ENCODE peak calls at places on chromosome 17, in six cellular contexts. T is psoas muscle; Y is SK-N-MC; O is body of pancreas; B is CD4-positive, alpha-beta memory T cell; P is left ventricle myocardium inferior. E is an unnamed sample.

GRCh38 chr17:61009619-61010018 is 332.0 kb downstream of the BCAS3 start:
- DNase-seq in T (no peak), Y (no peak), O (no peak), B (no peak), P (no peak), E (no peak)

GRCh38 chr17:2485970-2486369 is 25.7 kb downstream of the METTL16 start:
- DNase-seq in T (no peak), Y (no peak), O (no peak), B (no peak), P (no peak), E (no peak)

GRCh38 chr17:78276499-78276898 is 45.1 kb downstream of the TMEM235 start:
- DNase-seq in T (no peak), Y (no peak), O (no peak), B (no peak), P (no peak), E (peak; percentile 34)

GRCh38 chr17:65742433-65743312 is 181.2 kb upstream of the AXIN2 start:
- DNase-seq in T (no peak), Y (no peak), O (no peak), B (no peak), P (no peak), E (no peak)

GRCh38 chr17:41421116-41421515 is 3.3 kb downstream of the KRT37 start:
- DNase-seq in T (no peak), Y (no peak), O (no peak), B (no peak), P (no peak), E (no peak)

GRCh38 chr17:50072130-50072529 is 16.2 kb downstream of the ITGA3 start:
- DNase-seq in T (no peak), Y (no peak), O (no peak), B (no peak), P (no peak), E (no peak)

GRCh38 chr17:49387374-49388289 is 25.6 kb upstream of the ZNF652 start:
- DNase-seq in T (no peak), Y (no peak), O (no peak), B (no peak), P (no peak), E (no peak)

GRCh38 chr17:18040287-18040858 is 1.2 kb downstream of the GID4 start:
- DNase-seq in T (no peak), Y (no peak), O (no peak), B (no peak), P (no peak), E (no peak)

GRCh38 chr17:75266315-75267145 is 4.5 kb downstream of the MIF4GD start:
- DNase-seq in T (peak; percentile 38), Y (no peak), O (no peak), B (no peak), P (no peak), E (no peak)

GRCh38 chr17:51402881-51403280 is 142.5 kb downstream of the UTP18 start:
- DNase-seq in T (no peak), Y (no peak), O (no peak), B (no peak), P (no peak), E (no peak)

GRCh38 chr17:34892864-34893263 is 68.4 kb downstream of the CCT6B start:
- DNase-seq in T (no peak), Y (no peak), O (no peak), B (peak; percentile 18), P (no peak), E (no peak)

DNA sequence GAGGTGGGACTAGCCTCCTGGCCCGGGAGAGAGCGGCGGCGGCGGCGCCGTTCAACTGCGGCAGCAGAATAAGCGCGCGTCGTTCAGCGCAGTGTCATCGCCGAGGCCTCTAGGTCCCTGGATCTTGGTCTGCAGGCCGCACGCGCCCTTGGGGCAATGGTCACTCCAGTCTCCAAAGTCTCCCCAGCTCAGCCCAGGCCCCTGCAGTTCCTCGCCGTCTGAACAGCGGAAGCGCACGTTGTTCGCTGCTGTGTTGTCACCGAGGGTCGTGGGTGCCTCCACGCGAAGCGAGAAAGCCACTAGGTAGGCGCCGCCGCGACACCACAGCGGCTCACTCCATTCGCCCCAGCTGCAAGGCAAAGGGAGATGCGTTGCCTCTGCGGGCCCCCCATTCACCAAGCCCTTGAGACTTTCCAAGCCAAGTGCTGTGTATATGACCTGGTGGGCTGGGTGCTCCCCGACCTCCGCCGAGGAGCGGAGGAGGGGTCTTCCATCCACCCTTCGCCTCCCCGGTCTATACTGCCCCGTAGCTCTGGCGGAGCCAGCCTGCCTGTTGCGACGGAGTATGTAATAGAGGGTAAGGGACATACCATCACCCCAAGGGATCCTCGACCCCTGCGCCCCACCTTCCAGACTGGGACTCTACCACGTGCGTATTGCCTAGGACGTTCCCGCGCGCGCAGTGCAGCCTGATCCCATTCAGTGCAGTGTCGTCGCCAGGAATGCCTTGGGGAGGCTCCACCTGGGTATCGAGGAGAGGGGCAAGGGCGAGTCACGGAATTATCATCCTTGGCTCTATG is 653 bp downstream of the VMO1 start:
- DNase-seq in T (peak; percentile 51), Y (no peak), O (no peak), B (no peak), P (no peak), E (no peak)
- H3K27ac ChIP-seq in T (no peak overlapping the region), Y (no peak overlapping the region), O (no peak overlapping the region), B (no peak overlapping the region), P (no peak overlapping the region), E (no peak overlapping the region)

GRCh38 chr17:28773736-28774135 is 29.9 kb downstream of the TRAF4 start:
- DNase-seq in T (no peak), Y (no peak), O (no peak), B (no peak), P (no peak), E (no peak)
- H3K27ac ChIP-seq in T (no peak overlapping the region), Y (no peak overlapping the region), O (no peak overlapping the region), B (no peak overlapping the region), P (no peak overlapping the region), E (no peak overlapping the region)

GRCh38 chr17:27980035-27980434 is 62.4 kb upstream of the NLK start:
- DNase-seq in T (no peak), Y (no peak), O (no peak), B (no peak), P (no peak), E (no peak)

GRCh38 chr17:27976331-27976730 is 66.1 kb upstream of the NLK start:
- DNase-seq in T (no peak), Y (no peak), O (no peak), B (no peak), P (no peak), E (no peak)

GRCh38 chr17:27977751-27978688 is 64.5 kb upstream of the NLK start:
- DNase-seq in T (no peak), Y (no peak), O (no peak), B (no peak), P (no peak), E (no peak)

GRCh38 chr17:27981978-27982377 is 60.5 kb upstream of the NLK start:
- DNase-seq in T (no peak), Y (no peak), O (no peak), B (no peak), P (no peak), E (no peak)

GRCh38 chr17:27978689-27979175 is 63.7 kb upstream of the NLK start:
- DNase-seq in T (no peak), Y (no peak), O (no peak), B (no peak), P (no peak), E (no peak)
- H3K27ac ChIP-seq in T (no peak overlapping the region), Y (no peak overlapping the region), O (no peak overlapping the region), B (no peak overlapping the region), P (peak overlapping the region; percentile 57), E (no peak overlapping the region)

GRCh38 chr17:80122026-80122575 is 20.7 kb downstream of the GAA start:
- DNase-seq in T (no peak), Y (no peak), O (no peak), B (no peak), P (no peak), E (no peak)
- H3K27ac ChIP-seq in T (no peak overlapping the region), Y (no peak overlapping the region), O (no peak overlapping the region), B (no peak overlapping the region), P (no peak overlapping the region), E (no peak overlapping the region)

GRCh38 chr17:44012391-44012790 is 2.4 kb downstream of the TMEM101 start:
- DNase-seq in T (no peak), Y (no peak), O (no peak), B (no peak), P (no peak), E (no peak)

GRCh38 chr17:44012874-44013273 is 1.9 kb downstream of the TMEM101 start:
- DNase-seq in T (no peak), Y (no peak), O (no peak), B (no peak), P (no peak), E (no peak)

GRCh38 chr17:44014437-44015172 is at the start of gene TMEM101:
- DNase-seq in T (peak; percentile 95), Y (peak; percentile 86), O (peak; percentile 91), B (peak; percentile 88), P (peak; percentile 90), E (peak; percentile 89)

GRCh38 chr17:44011876-44012275 is 2.9 kb downstream of the TMEM101 start:
- DNase-seq in T (no peak), Y (no peak), O (no peak), B (no peak), P (no peak), E (no peak)

DNA sequence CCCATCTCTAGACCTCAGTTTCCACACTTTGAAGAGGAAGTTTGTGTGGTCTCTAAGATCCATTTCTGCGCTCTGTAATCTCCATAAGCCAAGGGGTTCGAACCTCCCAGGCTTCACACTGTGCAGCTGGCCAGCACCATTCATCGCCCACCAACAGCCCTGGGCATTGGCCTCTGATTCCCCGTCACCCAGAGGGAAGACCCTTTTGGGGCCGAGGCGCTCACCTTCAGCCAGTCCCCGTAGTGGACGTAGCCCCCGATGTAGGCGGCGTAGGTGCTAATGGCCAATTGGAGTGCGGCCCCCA is 678 bp downstream of the TMEM101 start:
- DNase-seq in T (no peak), Y (no peak), O (no peak), B (no peak), P (no peak), E (no peak)
- H3K27ac ChIP-seq in T (peak overlapping the region; percentile 82), Y (peak overlapping the region; percentile 77), O (no peak overlapping the region), B (peak overlapping the region; percentile 71), P (peak overlapping the region; percentile 85), E (no peak overlapping the region)

GRCh38 chr17:57221366-57222350 is 34.7 kb upstream of the MSI2 start:
- DNase-seq in T (no peak), Y (no peak), O (no peak), B (no peak), P (no peak), E (no peak)
- H3K27ac ChIP-seq in T (no peak overlapping the region), Y (no peak overlapping the region), O (no peak overlapping the region), B (no peak overlapping the region), P (no peak overlapping the region), E (no peak overlapping the region)

DNA sequence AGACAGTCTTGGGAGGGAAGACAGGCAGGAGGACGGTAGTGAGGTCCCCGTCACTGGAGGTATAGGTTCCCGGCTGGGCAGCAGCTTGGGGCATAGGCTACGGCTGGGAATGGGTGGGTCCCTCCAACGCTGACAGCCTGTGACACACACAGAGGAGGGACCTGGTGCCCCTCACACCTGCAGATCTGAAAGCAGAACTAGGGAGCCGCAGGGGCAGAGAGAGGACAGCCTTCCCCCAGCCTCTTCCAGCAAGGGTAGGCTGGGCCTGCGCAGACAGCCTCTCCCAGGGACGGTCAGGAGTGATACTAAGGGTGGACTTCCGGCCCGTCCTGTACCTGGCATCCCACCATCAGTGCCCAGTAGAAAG is 2.0 kb downstream of the P2RX1 start:
- DNase-seq in T (no peak), Y (no peak), O (no peak), B (no peak), P (no peak), E (no peak)
- H3K27ac ChIP-seq in T (no peak overlapping the region), Y (no peak overlapping the region), O (no peak overlapping the region), B (no peak overlapping the region), P (no peak overlapping the region), E (no peak overlapping the region)

GRCh38 chr17:39125143-39125875 is 26.1 kb downstream of the PLXDC1 start:
- DNase-seq in T (no peak), Y (no peak), O (no peak), B (no peak), P (no peak), E (no peak)
- H3K27ac ChIP-seq in T (no peak overlapping the region), Y (no peak overlapping the region), O (no peak overlapping the region), B (no peak overlapping the region), P (no peak overlapping the region), E (no peak overlapping the region)

E was measured in CD4-positive, alpha-beta T cell.